ENCODE peak calls at places on chromosomes 1 and 21, in four cellular contexts. O is fibroblast of mammary gland, W is A549, L is cardiac muscle cell. R is an unnamed sample.

GRCh38 chr1:14742181-14742980 is 143.9 kb downstream of the KAZN start:
- DNase-seq in L (peak; percentile 93), O (peak; percentile 99), W (peak; percentile 92), R (peak; percentile 97)

GRCh38 chr1:185156321-185156853 is 366 bp downstream of the TRMT1L start:
- DNase-seq in O (no peak), W (no peak), L (no peak), R (no peak)

GRCh38 chr1:28553229-28553930 is 495 bp downstream of the TRNAU1AP start:
- DNase-seq in W (no peak), L (peak; percentile 47), O (peak; percentile 36), R (no peak)

GRCh38 chr21:42411197-42411869 is 7.6 kb downstream of the UBASH3A start:
- DNase-seq in W (peak; percentile 25), L (no peak), O (no peak), R (no peak)

GRCh38 chr1:25996966-25997758 is 701 bp downstream of the PAFAH2 start:
- DNase-seq in L (peak; percentile 84), O (peak; percentile 76), W (peak; percentile 46), R (no peak)

GRCh38 chr1:223733898-223734852 is 21.8 kb downstream of the CAPN2 start:
- DNase-seq in O (no peak), W (no peak), L (no peak), R (no peak)

GRCh38 chr1:60994369-60994768 is 88.0 kb upstream of the NFIA start:
- DNase-seq in W (no peak), L (no peak), O (no peak), R (no peak)

GRCh38 chr1:188583133-188583532 is 1754.4 kb downstream of the PLA2G4A start:
- DNase-seq in O (no peak), L (no peak), W (no peak), R (no peak)

GRCh38 chr21:35932232-35932911 is 128.0 kb downstream of the SETD4 start:
- DNase-seq in O (peak; percentile 99), W (peak; percentile 13), L (peak; percentile 91), R (peak; percentile 67)

GRCh38 chr1:202126426-202126825 is 3.7 kb downstream of the GPR37L1 start:
- DNase-seq in W (no peak), L (no peak), O (no peak), R (no peak)

GRCh38 chr1:53071167-53071865 is 9.3 kb downstream of the PODN start:
- DNase-seq in W (no peak), L (no peak), O (no peak), R (no peak)

GRCh38 chr1:45635211-45635610 is 11.4 kb upstream of the CCDC17 start:
- DNase-seq in O (no peak), W (no peak), L (no peak), R (no peak)

GRCh38 chr1:52348704-52349301 is 17.2 kb downstream of the CC2D1B start:
- DNase-seq in W (peak; percentile 26), O (peak; percentile 24), L (peak; percentile 57), R (no peak)

GRCh38 chr1:32893198-32894018 is 7.1 kb downstream of the HPCA start:
- DNase-seq in W (peak; percentile 38), O (peak; percentile 14), L (peak; percentile 45), R (no peak)

GRCh38 chr1:119676571-119677206 is 28.6 kb upstream of the ZNF697 start:
- DNase-seq in W (no peak), O (peak; percentile 56), L (peak; percentile 64), R (no peak)

GRCh38 chr1:209717818-209718217 is 13.2 kb downstream of the HSD11B1 start:
- DNase-seq in W (no peak), O (no peak), L (no peak), R (no peak)

GRCh38 chr1:10823000-10823401 is 26.6 kb upstream of the CASZ1 start:
- DNase-seq in L (peak; percentile 4), W (no peak), O (peak; percentile 42), R (no peak)

GRCh38 chr1:210608766-210609165 is 280.1 kb downstream of the HHAT start:
- DNase-seq in W (no peak), O (no peak), L (no peak), R (no peak)

GRCh38 chr1:232018512-232019340 is 392.1 kb downstream of the DISC1 start:
- DNase-seq in L (no peak), O (no peak), W (no peak), R (no peak)

GRCh38 chr1:47678464-47678980 is 240.7 kb downstream of the FOXD2 start:
- DNase-seq in L (no peak), O (no peak), W (no peak), R (no peak)

GRCh38 chr1:29650041-29650400 is 413.7 kb downstream of the PTPRU start:
- DNase-seq in L (no peak), O (no peak), W (no peak), R (no peak)

GRCh38 chr21:38525454-38525853 is 27.2 kb upstream of the ERG start:
- DNase-seq in L (no peak), W (no peak), O (no peak), R (no peak)

GRCh38 chr21:43279578-43279894 is 110.7 kb downstream of the CRYAA start:
- DNase-seq in L (no peak), W (no peak), O (no peak), R (no peak)

GRCh38 chr1:208045410-208046252 is 134.7 kb upstream of the CD34 start:
- DNase-seq in W (peak; percentile 20), L (no peak), O (no peak), R (no peak)
- TF ChIP-seq CTCF in W (peak; percentile 57), L (peak; percentile 5), O (no peak), R (no peak)

DNA sequence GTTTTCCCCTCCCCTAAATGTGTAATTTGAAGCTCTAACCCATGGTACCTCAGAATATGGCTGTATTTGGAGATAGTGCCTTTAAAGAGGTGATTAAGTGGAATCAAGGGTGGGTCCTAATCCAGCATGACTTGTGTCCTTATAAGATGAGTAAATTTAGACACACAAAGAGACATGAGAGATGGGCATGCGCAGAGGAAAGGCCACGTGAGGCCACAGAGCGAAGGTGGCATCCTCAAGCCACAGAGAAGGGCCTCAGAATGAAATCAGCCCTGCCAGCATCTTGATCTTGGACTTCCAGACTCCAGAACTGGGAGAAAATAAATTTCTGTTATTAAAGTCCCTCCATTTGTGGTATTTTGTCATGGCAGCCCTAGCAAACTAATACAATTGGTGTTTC is 2.9 kb upstream of the PLA2G2F start:
- DNase-seq in W (no peak), O (no peak), L (no peak), R (no peak)
- TF ChIP-seq CTCF in W (no peak), O (no peak), L (no peak), R (no peak)

DNA sequence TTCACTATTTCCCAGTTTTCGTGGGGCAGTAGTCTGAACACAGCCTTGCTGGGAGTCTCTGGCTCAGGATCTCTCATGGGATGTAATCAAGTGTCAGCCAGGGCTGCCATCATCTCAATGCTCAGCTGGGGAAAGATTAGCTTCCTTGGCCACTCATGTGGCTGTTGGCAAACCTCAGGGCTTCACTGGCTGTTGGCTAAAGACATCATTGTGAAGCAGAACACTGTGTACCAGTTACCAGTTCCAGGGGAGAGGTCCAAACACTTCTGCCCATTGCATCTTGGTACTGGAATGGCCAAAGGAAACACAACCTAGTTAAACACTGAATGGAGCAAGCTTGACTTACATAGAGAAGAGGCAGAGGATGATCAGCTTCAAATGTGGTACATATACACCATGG is 33.7 kb downstream of the AADACL4 start:
- DNase-seq in L (no peak), W (no peak), O (no peak), R (no peak)
- TF ChIP-seq CTCF in L (no peak), W (no peak), O (no peak), R (no peak)

DNA sequence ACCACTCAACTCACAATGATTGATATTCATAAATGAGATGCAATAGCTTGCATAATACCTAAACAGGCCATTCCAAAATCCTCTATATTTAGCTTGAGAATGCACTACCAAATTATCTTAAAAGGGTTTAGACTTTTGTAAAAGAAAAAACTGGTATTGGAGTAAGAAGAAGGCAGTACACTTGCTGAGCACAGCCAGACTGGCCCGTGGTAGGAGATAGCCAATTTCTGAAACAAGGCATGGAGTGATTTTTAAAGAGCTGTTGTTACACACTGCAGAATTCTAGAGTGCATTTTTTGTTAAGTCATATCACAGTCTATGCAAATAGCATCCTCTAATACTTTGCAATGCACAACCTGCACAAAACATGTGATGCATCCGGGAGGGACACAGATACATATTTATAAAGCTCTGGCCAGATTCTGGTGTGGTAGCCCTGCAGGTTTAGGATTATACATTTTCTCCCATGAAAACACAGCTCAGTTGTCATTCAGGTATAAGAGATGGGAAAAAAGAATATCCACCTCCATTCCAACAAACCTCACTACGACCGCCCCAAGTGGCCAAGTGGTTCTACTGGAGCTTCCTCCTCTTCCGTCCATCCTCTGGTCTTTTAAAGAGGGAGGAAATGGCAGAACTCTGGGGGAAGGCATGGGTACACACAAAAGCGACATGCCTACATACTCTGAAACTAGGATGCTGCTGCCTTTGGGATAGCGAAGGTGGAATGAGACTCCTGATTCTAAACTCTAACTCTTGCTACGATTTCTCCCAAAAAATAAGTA is 40.8 kb downstream of the BCAR3 start:
- DNase-seq in O (no peak), L (no peak), W (no peak), R (no peak)
- TF ChIP-seq CTCF in O (no peak), L (no peak), W (no peak), R (no peak)

DNA sequence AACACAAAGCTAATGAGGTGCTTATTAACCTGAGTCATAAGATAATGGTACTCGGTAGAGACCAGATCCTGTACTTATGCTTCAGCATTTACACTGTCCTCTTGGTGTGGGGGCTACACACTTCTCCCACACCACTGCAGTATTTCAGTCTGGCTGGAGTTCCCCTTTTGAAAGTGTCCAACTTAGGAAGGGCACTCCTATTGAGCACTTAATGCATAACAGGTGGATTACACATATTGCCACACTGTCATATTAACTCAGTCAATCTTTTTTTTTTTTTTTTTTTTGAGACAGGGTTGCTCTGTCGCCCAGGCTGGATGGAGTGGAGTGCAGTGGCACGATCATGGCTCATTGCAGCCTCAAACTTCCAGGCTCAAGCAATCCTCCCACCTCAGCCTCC is 1.5 kb downstream of the GPATCH4 start:
- DNase-seq in W (peak; percentile 66), L (no peak), O (peak; percentile 22), R (no peak)
- TF ChIP-seq CTCF in W (no peak), L (no peak), O (peak; percentile 1), R (no peak)

GRCh38 chr1:114671011-114671938 is 1.4 kb upstream of the DENND2C start:
- DNase-seq in O (peak; percentile 35), W (peak; percentile 3), L (peak; percentile 21), R (no peak)
- TF ChIP-seq CTCF in O (peak; percentile 31), W (peak; percentile 37), L (peak; percentile 34), R (peak; percentile 6)

DNA sequence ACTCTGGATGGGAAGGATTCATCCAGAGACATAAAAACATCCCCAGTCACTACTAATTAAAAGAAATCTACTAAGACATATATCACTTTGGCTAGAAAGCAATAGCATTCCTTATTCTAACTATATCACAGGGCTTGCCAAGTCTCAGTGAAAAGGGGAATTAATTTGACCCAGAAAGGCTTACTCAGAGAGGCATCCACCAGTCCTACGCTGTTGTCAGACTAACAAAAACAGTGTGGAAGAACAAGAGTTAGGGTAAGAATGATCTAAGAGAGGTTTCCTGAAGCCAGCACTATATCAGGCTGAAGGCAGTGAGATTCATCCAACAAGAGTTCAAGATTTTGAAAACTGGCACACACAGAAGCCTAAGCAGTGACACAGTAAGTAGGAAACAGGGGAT is 126.1 kb downstream of the GDAP2 start:
- DNase-seq in O (peak; percentile 73), W (no peak), L (no peak), R (no peak)
- TF ChIP-seq CTCF in O (no peak), W (no peak), L (no peak), R (no peak)

GRCh38 chr21:45880097-45881068 is 101.2 kb upstream of the COL6A1 start:
- DNase-seq in W (peak; percentile 68), O (peak; percentile 84), L (peak; percentile 84), R (peak; percentile 18)
- TF ChIP-seq CTCF in W (peak; percentile 48), O (peak; percentile 71), L (peak; percentile 76), R (peak; percentile 74)

R was measured in AG09309.